ENCODE peak calls at places on chromosomes 5 and 9, in ten cellular contexts. M is IMR-90, Z is ovary, H is HCT116, V is transverse colon, E is testis, Y is heart left ventricle, N is GM12878, J is uterus, W is A549. O is an unnamed sample.

GRCh38 chr5:117103703-117104102 is 529.1 kb upstream of the SEMA6A start:
- DNase-seq in M (no peak), Z (no peak), H (no peak), V (no peak), E (no peak), Y (no peak), N (no peak), J (no peak), W (no peak), O (no peak)

GRCh38 chr9:128713941-128714573 is 9.9 kb downstream of the ZDHHC12 start:
- DNase-seq in M (no peak), Z (no peak), H (no peak), V (no peak), E (no peak), Y (peak; percentile 33), N (no peak), J (no peak), W (no peak), O (no peak)

GRCh38 chr5:34530637-34531036 is 125.5 kb upstream of the RAI14 start:
- DNase-seq in M (peak; percentile 43), Z (no peak), H (no peak), V (no peak), E (no peak), Y (no peak), N (no peak), J (no peak), W (no peak), O (no peak)

GRCh38 chr9:133237271-133237731 is 28.3 kb upstream of the OBP2B start:
- DNase-seq in M (no peak), Z (no peak), H (no peak), V (no peak), E (peak; percentile 57), Y (no peak), N (no peak), J (peak; percentile 11), W (no peak), O (no peak)

GRCh38 chr5:113311301-113311700 is 123.5 kb downstream of the TSSK1B start:
- DNase-seq in M (no peak), Z (no peak), H (no peak), V (no peak), E (no peak), Y (no peak), N (no peak), J (no peak), W (no peak), O (no peak)

GRCh38 chr9:123957731-123958130 is 27.8 kb upstream of the DENND1A start:
- DNase-seq in M (no peak), Z (no peak), H (no peak), V (no peak), E (no peak), Y (no peak), N (no peak), J (no peak), W (no peak), O (no peak)

GRCh38 chr9:87381746-87382145 is 115.9 kb upstream of the DAPK1 start:
- DNase-seq in M (no peak), Z (no peak), H (no peak), V (no peak), E (no peak), Y (no peak), N (no peak), J (no peak), W (no peak), O (no peak)

GRCh38 chr9:100397867-100398266 is 29.1 kb upstream of the MSANTD3 start:
- DNase-seq in M (no peak), Z (no peak), H (no peak), V (no peak), E (no peak), Y (no peak), N (no peak), J (no peak), W (no peak), O (no peak)

GRCh38 chr9:134307674-134308638 is 18.3 kb upstream of the RXRA start:
- DNase-seq in M (no peak), Z (no peak), H (no peak), V (no peak), E (no peak), Y (peak; percentile 26), N (no peak), J (no peak), W (no peak), O (no peak)

GRCh38 chr9:34633851-34634550 is 3.6 kb downstream of the SIGMAR1 start:
- DNase-seq in M (peak; percentile 64), Z (peak; percentile 54), H (no peak), V (peak; percentile 66), E (peak; percentile 73), Y (peak; percentile 78), N (no peak), J (peak; percentile 68), W (peak; percentile 85), O (peak; percentile 83)

GRCh38 chr5:69250593-69250992 is 15.9 kb downstream of the CDK7 start:
- DNase-seq in M (no peak), Z (no peak), H (no peak), V (no peak), E (no peak), Y (no peak), N (no peak), J (no peak), W (no peak), O (no peak)

GRCh38 chr9:134460904-134461303 is 134.6 kb downstream of the RXRA start:
- DNase-seq in M (no peak), Z (no peak), H (no peak), V (peak; percentile 39), E (no peak), Y (peak; percentile 4), N (no peak), J (no peak), W (no peak), O (no peak)

GRCh38 chr5:73299017-73299630 is 126.1 kb downstream of the TMEM174 start:
- DNase-seq in M (no peak), Z (no peak), H (no peak), V (no peak), E (no peak), Y (no peak), N (no peak), J (no peak), W (no peak), O (no peak)

GRCh38 chr5:73298251-73299016 is 125.4 kb downstream of the TMEM174 start:
- DNase-seq in M (peak; percentile 85), Z (no peak), H (no peak), V (no peak), E (peak; percentile 18), Y (no peak), N (no peak), J (no peak), W (no peak), O (no peak)

GRCh38 chr5:73295447-73295846 is 122.5 kb downstream of the TMEM174 start:
- DNase-seq in M (no peak), Z (no peak), H (no peak), V (no peak), E (no peak), Y (no peak), N (no peak), J (no peak), W (no peak), O (no peak)

GRCh38 chr5:73296772-73297171 is 123.8 kb downstream of the TMEM174 start:
- DNase-seq in M (peak; percentile 89), Z (no peak), H (no peak), V (no peak), E (no peak), Y (no peak), N (no peak), J (no peak), W (no peak), O (no peak)

GRCh38 chr5:73297430-73297829 is 124.4 kb downstream of the TMEM174 start:
- DNase-seq in M (no peak), Z (no peak), H (no peak), V (no peak), E (no peak), Y (no peak), N (no peak), J (no peak), W (no peak), O (no peak)
- TF ChIP-seq CTCF in M (no peak), Z (no peak), H (no peak), V (no peak), E (no peak), Y (no peak), N (no peak), J (no peak), W (no peak), O (no peak)

DNA sequence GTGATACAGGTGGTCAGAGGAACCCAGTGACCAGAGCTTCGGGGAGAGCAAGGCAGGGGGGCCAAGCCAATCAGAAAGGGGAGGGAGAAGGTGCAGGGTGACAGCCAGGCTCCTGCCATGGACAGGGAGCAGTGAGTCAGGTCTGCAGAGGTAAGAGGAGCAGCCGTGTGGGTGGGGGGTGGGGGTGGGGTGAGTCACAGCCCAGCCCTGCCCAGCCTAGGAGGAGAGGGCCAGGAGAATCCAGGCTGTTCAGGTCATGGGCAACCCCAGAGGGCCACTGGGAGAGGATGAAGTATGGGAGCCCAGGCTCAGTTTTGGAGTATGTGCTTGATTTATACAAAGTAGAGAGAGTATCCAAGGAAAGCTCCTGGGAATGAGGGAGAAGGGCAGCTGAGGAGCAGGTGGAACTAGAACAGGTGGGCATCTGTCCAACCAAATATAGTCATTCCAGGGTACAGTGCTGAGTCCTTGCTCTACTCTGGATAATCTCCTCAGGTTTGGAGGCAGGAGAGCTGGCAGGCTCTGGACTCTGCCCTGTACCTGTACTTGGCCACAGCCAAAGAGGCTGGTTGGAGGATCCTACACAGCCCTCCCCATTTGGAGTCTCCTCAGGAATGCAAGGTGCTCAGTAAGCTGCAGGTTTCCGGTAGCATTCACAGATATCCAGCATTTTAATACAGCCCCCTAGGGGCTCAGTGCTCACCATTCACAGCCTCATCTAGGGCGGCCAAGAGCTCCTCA is 1.6 kb downstream of the HBEGF start:
- DNase-seq in M (peak; percentile 57), Z (no peak), H (no peak), V (peak; percentile 42), E (no peak), Y (no peak), N (no peak), J (no peak), W (peak; percentile 61), O (peak; percentile 64)
- H3K4me3 ChIP-seq in M (no peak overlapping the region), Z (no peak overlapping the region), H (peak overlapping the region; percentile 66), V (peak overlapping the region; percentile 73), E (peak overlapping the region; percentile 77), Y (peak overlapping the region; percentile 68), N (no peak overlapping the region), J (no peak overlapping the region), W (peak overlapping the region; percentile 75), O (no peak overlapping the region)

GRCh38 chr9:131020388-131020787 is 11.4 kb downstream of the LAMC3 start:
- DNase-seq in M (peak; percentile 60), Z (no peak), H (no peak), V (no peak), E (no peak), Y (no peak), N (no peak), J (no peak), W (no peak), O (no peak)
- TF ChIP-seq POLR2A in M (no peak), Z (no peak), H (no peak), V (no peak), E (no peak), Y (no peak), N (no peak), J (no peak), W (no peak), O (no peak)

DNA sequence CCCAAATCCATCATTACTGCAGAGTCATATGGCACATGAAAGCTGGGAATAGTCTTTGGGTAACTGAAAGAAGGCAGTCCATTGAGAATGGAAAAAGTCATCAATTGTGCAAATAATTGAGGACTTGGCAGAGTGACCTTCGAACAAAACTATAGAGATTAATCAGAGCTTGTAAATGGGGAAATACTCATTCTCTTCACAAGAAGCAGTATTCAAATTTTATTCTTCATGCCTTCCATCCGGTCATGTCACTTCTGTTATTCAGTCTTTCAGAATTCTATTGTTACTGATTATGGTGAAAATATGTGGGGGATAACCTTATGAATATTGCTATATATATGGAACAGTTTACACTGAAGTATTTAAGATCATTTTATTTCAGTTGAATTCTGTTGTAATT is 8.1 kb downstream of the RGMB start:
- DNase-seq in M (no peak), Z (no peak), H (no peak), V (no peak), E (no peak), Y (no peak), N (no peak), J (no peak), W (no peak), O (no peak)
- TF ChIP-seq CTCF in M (no peak), Z (no peak), H (no peak), V (no peak), E (no peak), Y (no peak), N (no peak), J (no peak), W (no peak), O (no peak)